ENCODE peak calls at places on chromosomes 6 and 20, in five cellular contexts. F is NCI-H510A treated with DMSO at 0.1 percent for 48 hours, X is retina, Q is lung, D is amygdala. L is an unnamed sample.

GRCh38 chr6:135230702-135231468 is 49.8 kb downstream of the MYB start:
- DNase-seq in F (no peak), X (no peak), Q (no peak), D (no peak), L (no peak)

GRCh38 chr6:42239736-42240375 is 22.2 kb upstream of the MRPS10 start:
- DNase-seq in F (no peak), X (no peak), Q (no peak), D (no peak), L (no peak)

GRCh38 chr6:107668826-107669474 is 155.2 kb downstream of the SCML4 start:
- DNase-seq in F (no peak), X (no peak), Q (no peak), D (no peak), L (no peak)

GRCh38 chr6:100892693-100893092 is 11.6 kb upstream of the ASCC3 start:
- DNase-seq in F (no peak), X (no peak), Q (no peak), D (no peak), L (no peak)

GRCh38 chr6:107662333-107662732 is 161.8 kb downstream of the SCML4 start:
- DNase-seq in F (no peak), X (peak), Q (no peak), D (no peak), L (no peak)

GRCh38 chr6:41036188-41036587 is 2.8 kb downstream of the UNC5CL start:
- DNase-seq in F (no peak), X (no peak), Q (no peak), D (no peak), L (no peak)

GRCh38 chr20:62597416-62598115 is 44.7 kb upstream of the SLCO4A1 start:
- DNase-seq in F (no peak), X (no peak), Q (no peak), D (no peak), L (no peak)

GRCh38 chr20:57719951-57720350 is 10.1 kb upstream of the PMEPA1 start:
- DNase-seq in F (no peak), X (no peak), Q (no peak), D (no peak), L (no peak)

GRCh38 chr6:17497701-17498100 is 102.4 kb upstream of the FAM8A1 start:
- DNase-seq in F (no peak), X (no peak), Q (no peak), D (no peak), L (no peak)

GRCh38 chr6:130313206-130313605 is 52.6 kb upstream of the TMEM200A start:
- DNase-seq in F (no peak), X (no peak), Q (no peak), D (no peak), L (no peak)

GRCh38 chr6:142296975-142297604 is 4.7 kb upstream of the ADGRG6 start:
- DNase-seq in F (no peak), X (no peak), Q (no peak), D (no peak), L (no peak)

GRCh38 chr6:150202404-150202803 is 59.6 kb downstream of the PPP1R14C start:
- DNase-seq in F (no peak), X (no peak), Q (no peak), D (no peak), L (no peak)

GRCh38 chr6:99114769-99115406 is 167.1 kb upstream of the FBXL4 start:
- DNase-seq in F (no peak), X (no peak), Q (no peak), D (no peak), L (no peak)

GRCh38 chr6:49550413-49551125 is at the start of gene C6orf141:
- DNase-seq in F (peak), X (peak), Q (peak), D (no peak), L (no peak)

GRCh38 chr6:130945401-130945919 is 117.6 kb downstream of the EPB41L2 start:
- DNase-seq in F (no peak), X (no peak), Q (no peak), D (no peak), L (no peak)

GRCh38 chr6:110415297-110415916 is at the start of gene DDO:
- DNase-seq in F (no peak), X (no peak), Q (peak), D (peak), L (peak)

GRCh38 chr6:73774311-73774766 is 78.3 kb downstream of the CD109 start:
- DNase-seq in F (no peak), X (no peak), Q (no peak), D (no peak), L (no peak)

GRCh38 chr6:75419980-75420379 is 73.6 kb downstream of the FILIP1 start:
- DNase-seq in F (no peak), X (no peak), Q (no peak), D (no peak), L (no peak)

GRCh38 chr20:33158637-33159385 is 9.1 kb upstream of the BPIFA2 start:
- DNase-seq in F (no peak), X (no peak), Q (no peak), D (no peak), L (no peak)

GRCh38 chr6:39169448-39170344 is 54.7 kb upstream of the SAYSD1 start:
- DNase-seq in F (no peak), X (no peak), Q (no peak), D (no peak), L (no peak)

GRCh38 chr6:75220365-75220764 is 14.5 kb upstream of the COL12A1 start:
- DNase-seq in F (no peak), X (no peak), Q (no peak), D (no peak), L (no peak)

GRCh38 chr20:8504030-8504429 is 372.0 kb downstream of the PLCB1 start:
- DNase-seq in F (no peak), X (no peak), Q (no peak), D (no peak), L (no peak)

GRCh38 chr6:162733489-162733888 is 5.7 kb downstream of the PACRG start:
- DNase-seq in F (no peak), X (no peak), Q (no peak), D (no peak), L (no peak)

GRCh38 chr6:63589955-63590411 is 17.7 kb downstream of the LOC128125822 start:
- DNase-seq in F (no peak), X (no peak), Q (no peak), D (no peak), L (no peak)

GRCh38 chr6:142856857-142857608 is 87.9 kb downstream of the HIVEP2 start:
- DNase-seq in F (no peak), X (no peak), Q (no peak), D (no peak), L (no peak)

GRCh38 chr6:47785187-47785586 is 3.4 kb downstream of the OPN5 start:
- DNase-seq in F (no peak), X (no peak), Q (no peak), D (no peak), L (no peak)

GRCh38 chr6:126261792-126262421 is 78.0 kb upstream of the CENPW start:
- DNase-seq in F (no peak), X (no peak), Q (no peak), D (no peak), L (no peak)

GRCh38 chr20:14336667-14337066 is 745 bp downstream of the FLRT3 start:
- DNase-seq in F (peak), X (peak), Q (no peak), D (no peak), L (no peak)

GRCh38 chr6:13469688-13470087 is 17.7 kb downstream of the GFOD1 start:
- DNase-seq in F (no peak), X (no peak), Q (no peak), D (no peak), L (no peak)

GRCh38 chr6:56573142-56573541 is 69.5 kb downstream of the DST start:
- DNase-seq in F (no peak), X (no peak), Q (no peak), D (no peak), L (no peak)

GRCh38 chr6:78492351-78493010 is 374.9 kb upstream of the IRAK1BP1 start:
- DNase-seq in F (no peak), X (no peak), Q (no peak), D (no peak), L (no peak)

GRCh38 chr6:13624871-13625288 is 9.7 kb downstream of the NOL7 start:
- DNase-seq in F (peak), X (no peak), Q (no peak), D (no peak), L (no peak)

GRCh38 chr6:38974389-38975133 is 74.0 kb upstream of the GLP1R start:
- DNase-seq in F (no peak), X (no peak), Q (no peak), D (no peak), L (no peak)

GRCh38 chr6:53643481-53643965 is 22.0 kb downstream of the KLHL31 start:
- DNase-seq in F (no peak), X (no peak), Q (no peak), D (no peak), L (no peak)

GRCh38 chr6:117440558-117441525 is 15.1 kb upstream of the ROS1 start:
- DNase-seq in F (no peak), X (no peak), Q (no peak), D (no peak), L (no peak)

GRCh38 chr20:6053776-6054688 is at the start of gene LRRN4:
- DNase-seq in F (peak), X (no peak), Q (peak), D (no peak), L (no peak)

GRCh38 chr6:15400572-15401004 is 154.7 kb downstream of the JARID2 start:
- DNase-seq in F (peak), X (peak), Q (peak), D (peak), L (peak)

GRCh38 chr20:63080811-63081210 is 74.0 kb upstream of the BHLHE23 start:
- DNase-seq in F (no peak), X (no peak), Q (no peak), D (no peak), L (no peak)

L was measured in frontal cortex.